ENCODE peak calls at places on chromosome 7, in seven cellular contexts. N is KG1; A is GM04504; W is kidney epithelial cell; V is stomach; O is stimulated activated CD4-positive, alpha-beta T cell treated with anti-CD3 and anti-CD28 coated beads, Interleukin-2, amount 100 ng/mL, for 24 hours; Q is activated T-cell treated with anti-CD3 and anti-CD28 coated beads for 4 hours. R is an unnamed sample.

GRCh38 chr7:128042027-128042426 is 10.8 kb upstream of the LRRC4 start:
- DNase-seq in N (no peak), A (no peak), W (no peak), V (no peak), O (no peak), Q (no peak), R (peak; percentile 43)

GRCh38 chr7:137981175-137981574 is 20.7 kb downstream of the CREB3L2 start:
- DNase-seq in N (no peak), A (no peak), W (no peak), V (no peak), O (no peak), Q (no peak), R (no peak)

GRCh38 chr7:18693401-18693800 is 197.9 kb downstream of the HDAC9 start:
- DNase-seq in N (no peak), A (peak; percentile 78), W (no peak), V (no peak), O (no peak), Q (no peak), R (peak; percentile 79)

GRCh38 chr7:101816499-101817030 is 861 bp upstream of the CUX1 start:
- DNase-seq in N (no peak), A (no peak), W (no peak), V (peak; percentile 65), O (peak; percentile 24), Q (no peak), R (peak; percentile 75)

GRCh38 chr7:86991844-86992243 is 67.6 kb downstream of the ELAPOR2 start:
- DNase-seq in N (peak; percentile 7), A (peak; percentile 28), W (no peak), V (no peak), O (no peak), Q (no peak), R (peak; percentile 42)

GRCh38 chr7:115533785-115534184 is 496.8 kb downstream of the TFEC start:
- DNase-seq in N (no peak), A (no peak), W (peak; percentile 7), V (no peak), O (no peak), Q (no peak), R (peak; percentile 2)

GRCh38 chr7:149683898-149684297 is 89.5 kb downstream of the ZNF467 start:
- DNase-seq in N (no peak), A (no peak), W (no peak), V (no peak), O (no peak), Q (no peak), R (no peak)

GRCh38 chr7:143073556-143073955 is 21.4 kb downstream of the OR6V1 start:
- DNase-seq in N (no peak), A (no peak), W (no peak), V (no peak), O (no peak), Q (no peak), R (no peak)

GRCh38 chr7:130960208-130960988 is 226.4 kb upstream of the KLF14 start:
- DNase-seq in N (peak; percentile 10), A (peak; percentile 97), W (peak; percentile 99), V (no peak), O (no peak), Q (peak; percentile 55), R (peak; percentile 93)

GRCh38 chr7:56040691-56041090 is 10.6 kb downstream of the PSPH start:
- DNase-seq in N (no peak), A (no peak), W (no peak), V (no peak), O (no peak), Q (no peak), R (no peak)

GRCh38 chr7:24229481-24230226 is 54.3 kb upstream of the NPY start:
- DNase-seq in N (no peak), A (no peak), W (no peak), V (no peak), O (no peak), Q (no peak), R (no peak)

GRCh38 chr7:113775401-113775800 is 143.4 kb downstream of the PPP1R3A start:
- DNase-seq in N (no peak), A (no peak), W (no peak), V (no peak), O (no peak), Q (no peak), R (peak; percentile 10)

GRCh38 chr7:135326636-135327280 is 93.1 kb downstream of the STRA8 start:
- DNase-seq in N (no peak), A (no peak), W (peak; percentile 81), V (no peak), O (no peak), Q (no peak), R (peak; percentile 70)

GRCh38 chr7:38127216-38128207 is 50.5 kb upstream of the STARD3NL start:
- DNase-seq in N (no peak), A (no peak), W (no peak), V (no peak), O (no peak), Q (no peak), R (no peak)

GRCh38 chr7:29953735-29954347 is 35.8 kb downstream of the SCRN1 start:
- DNase-seq in N (no peak), A (no peak), W (no peak), V (no peak), O (no peak), Q (no peak), R (no peak)

GRCh38 chr7:39504963-39505362 is 61.2 kb upstream of the YAE1 start:
- DNase-seq in N (no peak), A (peak; percentile 20), W (peak; percentile 72), V (no peak), O (no peak), Q (no peak), R (peak; percentile 75)

GRCh38 chr7:132309102-132309805 is 267.0 kb downstream of the PLXNA4 start:
- DNase-seq in N (no peak), A (no peak), W (no peak), V (no peak), O (no peak), Q (no peak), R (no peak)

GRCh38 chr7:35390146-35390545 is 136.2 kb upstream of the TBX20 start:
- DNase-seq in N (no peak), A (no peak), W (no peak), V (no peak), O (no peak), Q (no peak), R (no peak)

GRCh38 chr7:44515595-44516268 is 25.3 kb upstream of the NUDCD3 start:
- DNase-seq in N (no peak), A (no peak), W (no peak), V (no peak), O (no peak), Q (no peak), R (no peak)

GRCh38 chr7:80916770-80917681 is 1.8 kb downstream of the SEMA3C start:
- DNase-seq in N (no peak), A (no peak), W (peak; percentile 56), V (no peak), O (no peak), Q (no peak), R (peak; percentile 73)

GRCh38 chr7:90455163-90456030 is 14.0 kb upstream of the PTTG1IP2 start:
- DNase-seq in N (peak; percentile 24), A (no peak), W (peak; percentile 9), V (no peak), O (no peak), Q (no peak), R (peak; percentile 72)

GRCh38 chr7:133572087-133572486 is 319.2 kb downstream of the EXOC4 start:
- DNase-seq in N (no peak), A (no peak), W (no peak), V (no peak), O (no peak), Q (no peak), R (peak; percentile 6)

GRCh38 chr7:96127746-96128145 is 194.2 kb downstream of the SLC25A13 start:
- DNase-seq in N (no peak), A (no peak), W (no peak), V (no peak), O (no peak), Q (no peak), R (peak; percentile 34)

GRCh38 chr7:83267141-83267631 is 104.5 kb upstream of the PCLO start:
- DNase-seq in N (no peak), A (peak; percentile 16), W (peak; percentile 49), V (no peak), O (no peak), Q (no peak), R (peak; percentile 5)

GRCh38 chr7:157407512-157408257 is 70.9 kb downstream of the DNAJB6 start:
- DNase-seq in N (no peak), A (no peak), W (no peak), V (no peak), O (no peak), Q (no peak), R (no peak)

GRCh38 chr7:64907641-64908326 is 4.7 kb downstream of the ZNF273 start:
- DNase-seq in N (no peak), A (no peak), W (no peak), V (no peak), O (no peak), Q (no peak), R (peak; percentile 75)

R was measured in astrocyte of the hippocampus.